ENCODE peak calls at places on chromosomes 16 and 17, in five cellular contexts. X is AG09309, H is NCI-H1092, N is IMR-90, M is mucosa of descending colon. E is an unnamed sample.

GRCh38 chr16:49150341-49150740 is 131.3 kb downstream of the CBLN1 start:
- DNase-seq in X (no peak), H (no peak), N (no peak), M (no peak), E (no peak)

GRCh38 chr17:59311051-59311468 is 20.4 kb upstream of the YPEL2 start:
- DNase-seq in X (no peak), H (peak), N (peak), M (peak), E (peak)

GRCh38 chr17:7060165-7060890 is 16.4 kb upstream of the SLC16A11 start:
- DNase-seq in X (no peak), H (no peak), N (peak), M (no peak), E (peak)

GRCh38 chr17:67227488-67227887 is 17.5 kb downstream of the HELZ start:
- DNase-seq in X (no peak), H (no peak), N (peak), M (no peak), E (no peak)

GRCh38 chr16:2846511-2847310 is 11.3 kb downstream of the PRSS22 start:
- DNase-seq in X (peak), H (no peak), N (peak), M (no peak), E (peak)

GRCh38 chr17:2192367-2193028 is 111.1 kb downstream of the SMG6 start:
- DNase-seq in X (peak), H (no peak), N (peak), M (peak), E (no peak)

GRCh38 chr16:1045363-1046270 is 26.9 kb upstream of the SSTR5 start:
- DNase-seq in X (no peak), H (no peak), N (no peak), M (no peak), E (no peak)

GRCh38 chr17:48804936-48805411 is 12.1 kb downstream of the TTLL6 start:
- DNase-seq in X (no peak), H (peak), N (peak), M (peak), E (no peak)

GRCh38 chr16:81779540-81780320 is 639 bp downstream of the PLCG2 start:
- DNase-seq in X (no peak), H (no peak), N (no peak), M (peak), E (no peak)

GRCh38 chr17:1147664-1148063 is 32.1 kb downstream of the ABR start:
- DNase-seq in X (no peak), H (peak), N (peak), M (peak), E (peak)

GRCh38 chr16:49713770-49714169 is 142.1 kb downstream of the ZNF423 start:
- DNase-seq in X (no peak), H (no peak), N (no peak), M (no peak), E (no peak)

E was measured in Panc1.